ENCODE peak calls at places on chromosomes 12 and 14, in seven cellular contexts. One of them, this sample, is unnamed.
A peak's percentile ranks its signal among the peaks of the same experiment; 100 is the strongest.

GRCh38 chr12:64825143-64826011 is 930 bp downstream of the TBC1D30 start:
- DNase-seq in spleen: no peak
- DNase-seq in body of pancreas: no peak
- DNase-seq in right lobe of liver: no peak
- DNase-seq in heart left ventricle: no peak
- DNase-seq in sigmoid colon: no peak
- DNase-seq in suprapubic skin: no peak
- DNase-seq in this sample: no peak

GRCh38 chr12:53726342-53726741 is 910 bp downstream of the CALCOCO1 start:
- DNase-seq in spleen: peak; percentile 33
- DNase-seq in sigmoid colon: no peak
- DNase-seq in body of pancreas: no peak
- DNase-seq in suprapubic skin: no peak
- DNase-seq in right lobe of liver: no peak
- DNase-seq in heart left ventricle: no peak
- DNase-seq in this sample: no peak

GRCh38 chr12:47079894-47080724 is at the start of gene AMIGO2:
- DNase-seq in sigmoid colon: peak; percentile 83
- DNase-seq in right lobe of liver: peak; percentile 63
- DNase-seq in heart left ventricle: peak; percentile 58
- DNase-seq in body of pancreas: peak; percentile 39
- DNase-seq in suprapubic skin: no peak
- DNase-seq in spleen: peak; percentile 86
- DNase-seq in this sample: peak; percentile 69

GRCh38 chr14:104709387-104710019 is 14.5 kb upstream of the ADSS1 start:
- DNase-seq in sigmoid colon: no peak
- DNase-seq in body of pancreas: no peak
- DNase-seq in heart left ventricle: no peak
- DNase-seq in right lobe of liver: no peak
- DNase-seq in spleen: no peak
- DNase-seq in suprapubic skin: no peak
- DNase-seq in this sample: no peak

GRCh38 chr14:37900582-37900981 is 305.2 kb downstream of the TTC6 start:
- DNase-seq in suprapubic skin: no peak
- DNase-seq in spleen: no peak
- DNase-seq in heart left ventricle: no peak
- DNase-seq in right lobe of liver: no peak
- DNase-seq in body of pancreas: no peak
- DNase-seq in sigmoid colon: no peak
- DNase-seq in this sample: no peak

GRCh38 chr12:120194226-120194533 is 335 bp downstream of the GCN1 start:
- DNase-seq in spleen: no peak
- DNase-seq in body of pancreas: no peak
- DNase-seq in suprapubic skin: no peak
- DNase-seq in heart left ventricle: no peak
- DNase-seq in right lobe of liver: no peak
- DNase-seq in sigmoid colon: no peak
- DNase-seq in this sample: no peak

GRCh38 chr12:71890475-71890874 is 48.2 kb upstream of the TPH2 start:
- DNase-seq in spleen: no peak
- DNase-seq in heart left ventricle: no peak
- DNase-seq in right lobe of liver: no peak
- DNase-seq in suprapubic skin: no peak
- DNase-seq in sigmoid colon: no peak
- DNase-seq in body of pancreas: no peak
- DNase-seq in this sample: no peak

GRCh38 chr12:14510574-14510973 is 57.1 kb downstream of the PLBD1 start:
- DNase-seq in sigmoid colon: no peak
- DNase-seq in heart left ventricle: no peak
- DNase-seq in suprapubic skin: no peak
- DNase-seq in spleen: no peak
- DNase-seq in body of pancreas: no peak
- DNase-seq in right lobe of liver: no peak
- DNase-seq in this sample: no peak

GRCh38 chr12:119158004-119158776 is 20.5 kb upstream of the HSPB8 start:
- DNase-seq in suprapubic skin: no peak
- DNase-seq in sigmoid colon: no peak
- DNase-seq in body of pancreas: no peak
- DNase-seq in spleen: no peak
- DNase-seq in heart left ventricle: peak; percentile 54
- DNase-seq in right lobe of liver: no peak
- DNase-seq in this sample: no peak
- TF ChIP-seq POLR2A in suprapubic skin: no peak
- TF ChIP-seq POLR2A in sigmoid colon: no peak
- TF ChIP-seq POLR2A in body of pancreas: no peak
- TF ChIP-seq POLR2A in spleen: no peak
- TF ChIP-seq POLR2A in heart left ventricle: no peak
- TF ChIP-seq POLR2A in right lobe of liver: no peak
- TF ChIP-seq POLR2A in this sample: no peak

DNA sequence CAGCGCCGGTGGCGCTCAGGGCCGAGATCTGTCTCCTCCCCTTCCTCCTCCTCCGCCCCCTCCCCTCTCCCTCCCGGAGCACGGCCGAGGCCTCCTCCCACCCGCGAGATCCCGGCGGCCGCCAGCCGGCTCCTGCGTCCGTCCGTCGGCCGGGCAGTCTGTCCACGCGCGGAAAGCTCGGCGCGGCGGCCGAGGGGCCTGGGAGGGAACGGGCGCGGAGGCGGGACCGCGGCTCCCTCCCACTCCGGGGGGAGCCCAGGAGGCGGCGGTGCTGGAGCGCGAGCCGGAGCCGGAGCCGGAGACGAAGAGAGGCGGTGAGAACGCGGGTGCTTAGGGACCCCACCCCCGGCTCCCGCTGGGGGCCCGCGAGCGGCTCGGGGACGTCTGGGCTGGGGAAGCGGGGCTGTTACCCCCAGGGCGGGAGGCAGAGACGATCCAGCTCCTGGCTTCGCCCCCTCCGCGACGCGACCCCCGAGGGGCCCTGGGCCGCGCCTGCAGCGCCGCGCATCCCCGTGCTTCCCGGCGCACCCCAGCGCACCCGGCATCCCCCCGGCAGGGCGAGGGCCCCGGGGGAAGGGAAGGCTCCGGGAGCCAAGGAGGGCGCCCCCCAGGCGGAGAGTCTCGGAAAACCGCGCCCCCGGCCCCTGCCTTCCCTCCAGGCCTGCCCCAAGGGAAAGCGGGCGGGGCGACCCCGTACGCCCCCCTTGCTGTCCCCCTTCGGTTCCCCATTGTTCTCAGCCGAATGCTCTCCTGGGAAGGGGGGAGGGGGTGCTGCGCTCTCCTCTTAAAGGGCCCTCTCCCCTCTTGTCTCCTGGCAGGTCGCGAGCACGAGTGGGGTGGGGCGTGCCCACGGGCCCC is at the start of gene DTX1:
- DNase-seq in sigmoid colon: no peak
- DNase-seq in heart left ventricle: peak; percentile 51
- DNase-seq in right lobe of liver: peak; percentile 69
- DNase-seq in spleen: peak; percentile 89
- DNase-seq in body of pancreas: peak; percentile 45
- DNase-seq in suprapubic skin: no peak
- DNase-seq in this sample: no peak
- H3K4me3 ChIP-seq in sigmoid colon: peak within 1 kb of the TSS; percentile 48
- H3K4me3 ChIP-seq in heart left ventricle: peak within 1 kb of the TSS; percentile 68
- H3K4me3 ChIP-seq in right lobe of liver: peak within 1 kb of the TSS; percentile 56
- H3K4me3 ChIP-seq in spleen: peak within 1 kb of the TSS; percentile 91
- H3K4me3 ChIP-seq in body of pancreas: peak within 1 kb of the TSS; percentile 45
- H3K4me3 ChIP-seq in suprapubic skin: peak within 1 kb of the TSS; percentile 67
- H3K4me3 ChIP-seq in this sample: peak within 1 kb of the TSS; percentile 88

DNA sequence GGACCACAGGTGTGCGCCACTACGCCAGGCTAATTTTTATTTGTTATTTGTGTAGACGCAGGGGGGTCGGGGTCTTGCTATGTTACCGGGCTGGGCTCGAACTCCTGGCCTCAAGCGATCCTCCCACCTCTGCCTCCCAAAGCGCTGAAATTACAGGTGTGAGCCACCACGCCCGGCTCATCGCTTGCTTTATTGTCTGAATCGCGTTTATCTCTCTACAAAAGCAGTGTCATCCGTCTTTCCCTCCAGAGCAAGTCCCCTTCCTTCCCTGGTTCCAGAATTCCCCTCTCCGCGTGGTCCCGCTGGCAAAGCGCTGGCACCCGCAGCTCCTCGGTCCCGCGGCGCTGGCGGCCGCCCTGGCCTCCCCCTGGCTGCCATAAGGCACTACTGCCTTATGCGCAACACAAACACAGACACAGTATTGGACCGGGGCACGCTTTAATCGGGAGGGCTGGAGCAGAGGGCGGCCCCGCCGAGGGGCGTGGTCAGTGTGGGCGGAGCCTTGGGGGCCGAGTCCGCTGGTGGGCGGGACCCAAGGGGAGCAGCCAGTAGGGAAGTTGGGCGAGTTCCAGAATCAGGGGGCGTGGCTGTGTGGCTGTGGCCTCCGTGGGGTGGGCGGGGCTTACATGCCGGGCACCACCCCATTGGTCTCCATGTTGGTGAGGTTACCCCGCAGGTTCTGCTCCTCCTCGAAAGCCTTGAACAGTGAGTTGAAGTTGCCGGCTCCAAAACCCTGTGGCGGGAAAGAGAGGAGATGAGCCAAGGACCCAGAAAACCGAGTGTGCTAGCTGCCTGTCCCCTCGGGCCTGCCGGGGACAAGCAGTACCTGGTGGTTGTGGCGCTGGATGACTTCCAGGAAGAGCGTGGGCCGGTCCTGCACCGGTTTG is 19.3 kb downstream of the HPD start:
- DNase-seq in body of pancreas: peak; percentile 100
- DNase-seq in right lobe of liver: peak; percentile 98
- DNase-seq in spleen: peak; percentile 100
- DNase-seq in heart left ventricle: peak; percentile 99
- DNase-seq in suprapubic skin: peak; percentile 99
- DNase-seq in sigmoid colon: peak; percentile 100
- DNase-seq in this sample: peak; percentile 100
- TF ChIP-seq CTCF in body of pancreas: peak; percentile 59
- TF ChIP-seq CTCF in right lobe of liver: peak; percentile 22
- TF ChIP-seq CTCF in spleen: peak; percentile 43
- TF ChIP-seq CTCF in heart left ventricle: peak; percentile 44
- TF ChIP-seq CTCF in suprapubic skin: peak; percentile 55
- TF ChIP-seq CTCF in sigmoid colon: peak; percentile 50
- TF ChIP-seq CTCF in this sample: peak; percentile 15

GRCh38 chr14:60724080-60724618 is at the start of gene SIX4:
- DNase-seq in sigmoid colon: peak; percentile 87
- DNase-seq in heart left ventricle: peak; percentile 52
- DNase-seq in body of pancreas: peak; percentile 81
- DNase-seq in spleen: no peak
- DNase-seq in right lobe of liver: peak; percentile 48
- DNase-seq in suprapubic skin: no peak
- DNase-seq in this sample: peak; percentile 54
- TF ChIP-seq POLR2A in sigmoid colon: peak; percentile 17
- TF ChIP-seq POLR2A in heart left ventricle: no peak
- TF ChIP-seq POLR2A in body of pancreas: peak; percentile 51
- TF ChIP-seq POLR2A in spleen: no peak
- TF ChIP-seq POLR2A in right lobe of liver: no peak
- TF ChIP-seq POLR2A in suprapubic skin: no peak
- TF ChIP-seq POLR2A in this sample: no peak

GRCh38 chr12:96414637-96415036 is 14.4 kb upstream of the CDK17 start:
- DNase-seq in body of pancreas: no peak
- DNase-seq in suprapubic skin: no peak
- DNase-seq in sigmoid colon: no peak
- DNase-seq in heart left ventricle: no peak
- DNase-seq in right lobe of liver: no peak
- DNase-seq in spleen: no peak
- DNase-seq in this sample: no peak

GRCh38 chr12:96419576-96420254 is 19.5 kb upstream of the CDK17 start:
- DNase-seq in sigmoid colon: no peak
- DNase-seq in suprapubic skin: no peak
- DNase-seq in spleen: no peak
- DNase-seq in body of pancreas: no peak
- DNase-seq in right lobe of liver: no peak
- DNase-seq in heart left ventricle: no peak
- DNase-seq in this sample: no peak

GRCh38 chr12:96412431-96412830 is 12.2 kb upstream of the CDK17 start:
- DNase-seq in body of pancreas: no peak
- DNase-seq in heart left ventricle: no peak
- DNase-seq in sigmoid colon: no peak
- DNase-seq in suprapubic skin: no peak
- DNase-seq in right lobe of liver: no peak
- DNase-seq in spleen: no peak
- DNase-seq in this sample: no peak

GRCh38 chr12:96420255-96420930 is 20.2 kb upstream of the CDK17 start:
- DNase-seq in body of pancreas: no peak
- DNase-seq in heart left ventricle: no peak
- DNase-seq in suprapubic skin: no peak
- DNase-seq in spleen: no peak
- DNase-seq in right lobe of liver: no peak
- DNase-seq in sigmoid colon: no peak
- DNase-seq in this sample: no peak

DNA sequence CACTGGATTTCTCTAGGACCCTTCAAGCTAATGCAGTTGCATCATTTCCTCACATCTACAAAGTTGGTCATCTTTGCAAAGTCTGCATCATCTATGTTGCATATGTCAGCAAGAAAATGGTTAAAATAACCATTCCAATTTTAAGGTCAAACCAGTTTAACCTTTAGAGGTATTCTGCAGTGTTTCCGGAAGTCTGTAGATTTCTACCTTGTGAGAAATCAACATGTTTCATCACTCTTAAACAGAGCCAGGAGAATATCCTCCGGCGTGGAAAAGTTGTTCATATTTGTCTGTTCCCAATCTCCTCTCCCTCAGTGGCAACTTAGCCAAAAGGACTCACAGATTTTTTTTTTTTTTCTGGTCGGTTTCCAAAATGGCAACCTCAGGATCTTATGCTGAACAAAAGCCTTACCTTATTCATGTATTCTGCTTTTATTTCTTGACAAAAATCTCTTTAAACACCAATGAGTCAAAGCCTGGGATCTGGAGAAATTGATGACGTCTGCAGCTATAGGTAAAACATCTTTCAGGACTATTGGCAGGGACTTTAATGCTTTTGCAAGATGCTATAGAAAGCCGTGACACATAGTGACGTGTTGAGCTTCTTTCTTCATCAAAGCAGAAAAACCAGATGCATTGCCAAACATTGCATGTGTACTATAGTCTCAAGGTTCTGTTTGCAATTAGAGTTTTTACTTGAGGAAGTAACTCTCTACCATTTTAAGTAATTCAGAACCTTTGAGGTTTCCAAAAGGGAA is 16.0 kb upstream of the CDK17 start:
- DNase-seq in sigmoid colon: no peak
- DNase-seq in right lobe of liver: no peak
- DNase-seq in suprapubic skin: no peak
- DNase-seq in heart left ventricle: no peak
- DNase-seq in spleen: no peak
- DNase-seq in body of pancreas: no peak
- DNase-seq in this sample: no peak
- H3K4me3 ChIP-seq in sigmoid colon: no peak overlapping the region
- H3K4me3 ChIP-seq in right lobe of liver: no peak overlapping the region
- H3K4me3 ChIP-seq in suprapubic skin: no peak overlapping the region
- H3K4me3 ChIP-seq in heart left ventricle: no peak overlapping the region
- H3K4me3 ChIP-seq in spleen: no peak overlapping the region
- H3K4me3 ChIP-seq in body of pancreas: no peak overlapping the region
- H3K4me3 ChIP-seq in this sample: no peak overlapping the region